ENCODE peak calls at places on chromosome 6, in five cellular contexts. G is NCI-H1694; W is stimulated activated effector memory CD8-positive, alpha-beta T cell treated with anti-CD3 and anti-CD28 coated beads, Interleukin-12 subunit alpha, Interleukin-12 subunit beta, amount 100 ng/mL, for 72 hours; Z is ovary; A is activated CD4-positive, alpha-beta memory T cell treated with anti-CD3 and anti-CD28 coated beads for 36 hours. B is an unnamed sample.

GRCh38 chr6:14792118-14792955 is 453.5 kb upstream of the JARID2 start:
- DNase-seq in G (peak), W (no peak), Z (no peak), A (no peak), B (no peak)

GRCh38 chr6:135299256-135299655 is 118.1 kb downstream of the MYB start:
- DNase-seq in G (no peak), W (no peak), Z (no peak), A (no peak), B (no peak)

GRCh38 chr6:39251406-39251805 is 22.1 kb upstream of the KCNK5 start:
- DNase-seq in G (no peak), W (no peak), Z (no peak), A (no peak), B (no peak)

GRCh38 chr6:134529921-134530320 is 212.0 kb upstream of the SGK1 start:
- DNase-seq in G (no peak), W (no peak), Z (no peak), A (no peak), B (no peak)

GRCh38 chr6:98054453-98054852 is 771.4 kb upstream of the MMS22L start:
- DNase-seq in G (no peak), W (no peak), Z (no peak), A (no peak), B (peak)

GRCh38 chr6:6722195-6722594 is 133.7 kb downstream of the LY86 start:
- DNase-seq in G (no peak), W (no peak), Z (no peak), A (no peak), B (no peak)

GRCh38 chr6:38378801-38379200 is 260.9 kb downstream of the BTBD9 start:
- DNase-seq in G (no peak), W (no peak), Z (no peak), A (no peak), B (no peak)

GRCh38 chr6:6712258-6712978 is 123.9 kb downstream of the LY86 start:
- DNase-seq in G (no peak), W (no peak), Z (no peak), A (no peak), B (peak)

GRCh38 chr6:130778946-130779657 is 48.1 kb upstream of the SMLR1 start:
- DNase-seq in G (no peak), W (no peak), Z (no peak), A (no peak), B (no peak)

GRCh38 chr6:87798393-87799278 is 96.6 kb upstream of the AKIRIN2 start:
- DNase-seq in G (no peak), W (no peak), Z (no peak), A (no peak), B (no peak)

GRCh38 chr6:42047790-42048405 is 2.4 kb upstream of the TAF8 start:
- DNase-seq in G (no peak), W (no peak), Z (peak), A (peak), B (no peak)

GRCh38 chr6:36314221-36315014 is 22.3 kb downstream of the BNIP5 start:
- DNase-seq in G (no peak), W (no peak), Z (no peak), A (no peak), B (peak)

GRCh38 chr6:126797981-126798380 is 320.5 kb upstream of the RSPO3 start:
- DNase-seq in G (no peak), W (no peak), Z (no peak), A (no peak), B (no peak)

GRCh38 chr6:34671801-34672656 is 24.5 kb downstream of the ILRUN start:
- DNase-seq in G (no peak), W (peak), Z (no peak), A (peak), B (peak)

GRCh38 chr6:42984001-42984923 is at the start of gene PPP2R5D:
- DNase-seq in G (peak), W (peak), Z (peak), A (peak), B (peak)

GRCh38 chr6:29419516-29419915 is 4.8 kb downstream of the OR12D1 start:
- DNase-seq in G (no peak), W (no peak), Z (no peak), A (no peak), B (no peak)

GRCh38 chr6:45419574-45420082 is 41.9 kb upstream of the SUPT3H start:
- DNase-seq in G (peak), W (peak), Z (peak), A (peak), B (peak)

GRCh38 chr6:26375270-26375669 is 7.6 kb upstream of the BTN2A2 start:
- DNase-seq in G (no peak), W (no peak), Z (no peak), A (no peak), B (no peak)

GRCh38 chr6:125794342-125795137 is 3.8 kb downstream of the NCOA7 start:
- DNase-seq in G (no peak), W (no peak), Z (no peak), A (no peak), B (no peak)

B was measured in iPS-NIHi11.